ENCODE peak calls at places on chromosomes 13 and 19, in nine cellular contexts. R is activated gamma-delta T cell treated with anti-CD3 and anti-CD28 coated beads, Interleukin-2, amount 50 U/mL, for 16 hours; V is fibroblast of lung; J is Jurkat, Clone E6-1; G is stimulated activated CD4-positive, alpha-beta T cell treated with anti-CD3 and anti-CD28 coated beads, TNF-alpha, amount 100 ng/mL, for 48 hours; Z is WTC11; N is activated B cell treated with CpG ODN at 0.5 μM for 24 hours; P is M059J; F is activated CD8-positive, alpha-beta memory T cell treated with anti-CD3 and anti-CD28 coated beads for 48 hours. U is an unnamed sample.

GRCh38 chr19:18487576-18488402 is 34.1 kb downstream of the ELL start:
- DNase-seq in P (no peak), R (no peak), G (no peak), V (no peak), Z (no peak), F (no peak), N (no peak), J (no peak), U (no peak)

GRCh38 chr19:4987692-4988370 is 18.9 kb downstream of the KDM4B start:
- DNase-seq in J (no peak), G (no peak), V (no peak), F (no peak), P (no peak), N (no peak), Z (no peak), R (no peak), U (no peak)

GRCh38 chr19:45973564-45974338 is at the start of gene NOVA2:
- DNase-seq in J (no peak), P (peak), G (peak), Z (peak), V (peak), N (no peak), R (no peak), F (no peak), U (no peak)

GRCh38 chr13:95530178-95530577 is 22.3 kb upstream of the CLDN10 start:
- DNase-seq in V (peak), G (no peak), R (no peak), N (no peak), J (no peak), F (no peak), Z (no peak), P (peak), U (peak)

GRCh38 chr13:25874907-25875306 is 176.9 kb downstream of the SHISA2 start:
- DNase-seq in F (no peak), J (peak), R (peak), G (peak), Z (no peak), N (no peak), P (no peak), V (no peak), U (no peak)

GRCh38 chr19:14772467-14772866 is 5.9 kb downstream of the ADGRE2 start:
- DNase-seq in G (no peak), R (no peak), P (no peak), Z (no peak), J (no peak), F (no peak), V (no peak), N (no peak), U (no peak)

GRCh38 chr19:8403098-8403819 is 9.8 kb upstream of the MARCHF2 start:
- DNase-seq in J (no peak), V (no peak), G (no peak), F (no peak), R (no peak), N (no peak), Z (no peak), P (no peak), U (no peak)

GRCh38 chr19:35000338-35000646 is 169 bp downstream of the GRAMD1A start:
- DNase-seq in G (no peak), R (no peak), P (no peak), F (no peak), N (no peak), J (no peak), V (no peak), Z (no peak), U (no peak)

GRCh38 chr13:98265669-98266551 is 88.8 kb upstream of the RNF113B start:
- DNase-seq in V (peak), P (peak), G (no peak), N (no peak), Z (no peak), J (no peak), F (no peak), R (no peak), U (peak)

GRCh38 chr13:46803586-46803985 is 6.6 kb upstream of the ESD start:
- DNase-seq in F (no peak), N (no peak), V (no peak), G (no peak), Z (no peak), J (no peak), P (peak), R (no peak), U (no peak)

GRCh38 chr19:36564391-36564790 is 8.7 kb downstream of the ZNF529 start:
- DNase-seq in F (no peak), J (no peak), G (no peak), N (no peak), R (no peak), P (no peak), Z (no peak), V (no peak), U (no peak)

GRCh38 chr19:16160943-16161560 is 12.3 kb downstream of the CIB3 start:
- DNase-seq in V (peak), N (no peak), J (no peak), Z (no peak), P (peak), G (no peak), R (no peak), F (no peak), U (no peak)

GRCh38 chr19:1789282-1790020 is 22.6 kb downstream of the ATP8B3 start:
- DNase-seq in P (peak), R (no peak), N (no peak), Z (no peak), F (no peak), G (no peak), J (no peak), V (no peak), U (peak)

GRCh38 chr19:38736036-38736412 is 8.2 kb downstream of the CAPN12 start:
- DNase-seq in R (peak), J (no peak), Z (peak), P (peak), F (no peak), V (no peak), N (peak), G (peak), U (peak)

GRCh38 chr13:49357694-49358093 is 86.2 kb downstream of the CAB39L start:
- DNase-seq in J (no peak), F (no peak), Z (no peak), V (peak), N (no peak), P (peak), R (no peak), G (no peak), U (no peak)

GRCh38 chr13:19960673-19961015 is 2.1 kb downstream of the ZMYM2 start:
- DNase-seq in Z (no peak), F (no peak), J (no peak), R (no peak), G (no peak), N (no peak), V (no peak), P (no peak), U (no peak)

GRCh38 chr13:100381595-100382224 is 206.9 kb downstream of the GGACT start:
- DNase-seq in J (no peak), F (no peak), G (no peak), N (no peak), P (no peak), V (no peak), R (no peak), Z (no peak), U (no peak)

GRCh38 chr19:52190679-52191293 is 934 bp downstream of the PPP2R1A start:
- DNase-seq in J (no peak), Z (peak), N (peak), R (no peak), P (peak), G (no peak), F (no peak), V (peak), U (peak)

GRCh38 chr19:35165200-35166058 is 10.9 kb downstream of the FXYD5 start:
- DNase-seq in G (no peak), J (no peak), N (no peak), Z (no peak), P (no peak), V (no peak), R (no peak), F (no peak), U (no peak)

GRCh38 chr13:39410089-39410901 is 192.7 kb downstream of the LHFPL6 start:
- DNase-seq in Z (no peak), J (no peak), P (no peak), F (no peak), R (no peak), V (peak), N (no peak), G (no peak), U (no peak)

GRCh38 chr19:32322541-32322940 is 22.9 kb upstream of the ZNF507 start:
- DNase-seq in P (peak), J (no peak), V (no peak), F (no peak), Z (no peak), G (no peak), N (no peak), R (no peak), U (no peak)

GRCh38 chr19:4061683-4062575 is 4.8 kb downstream of the ZBTB7A start:
- DNase-seq in N (no peak), F (no peak), Z (no peak), R (no peak), G (no peak), J (no peak), P (no peak), V (no peak), U (peak)

GRCh38 chr13:44843403-44843802 is 145.9 kb downstream of the NUFIP1 start:
- DNase-seq in Z (no peak), G (no peak), V (no peak), N (no peak), P (peak), F (no peak), J (no peak), R (no peak), U (no peak)

GRCh38 chr13:74115138-74115537 is 19.1 kb downstream of the KLF12 start:
- DNase-seq in F (no peak), V (peak), J (no peak), G (no peak), P (peak), N (no peak), Z (no peak), R (no peak), U (no peak)

GRCh38 chr13:75661443-75661842 is 25.3 kb downstream of the LMO7 start:
- DNase-seq in N (no peak), F (no peak), J (no peak), R (no peak), G (no peak), Z (no peak), V (no peak), P (no peak), U (no peak)

GRCh38 chr13:50513528-50513863 is 330.0 kb downstream of the DLEU7 start:
- DNase-seq in N (no peak), V (no peak), R (no peak), G (no peak), Z (no peak), P (no peak), F (no peak), J (no peak), U (no peak)

GRCh38 chr19:43452517-43453045 is 12.8 kb downstream of the LYPD3 start:
- DNase-seq in N (no peak), F (no peak), R (no peak), Z (no peak), G (no peak), P (no peak), J (no peak), V (no peak), U (no peak)

GRCh38 chr19:38023661-38024574 is 116.9 kb downstream of the SIPA1L3 start:
- DNase-seq in J (no peak), R (no peak), V (no peak), G (no peak), P (no peak), F (no peak), N (no peak), Z (no peak), U (no peak)

GRCh38 chr13:94829201-94829600 is 116.9 kb upstream of the SOX21 start:
- DNase-seq in J (no peak), G (no peak), V (no peak), F (no peak), P (no peak), R (no peak), N (no peak), Z (no peak), U (no peak)

U was measured in HT-29.